ENCODE peak calls at places on chromosomes 4 and X, in seven cellular contexts. L is T-helper 1 cell; W is non-pigmented ciliary epithelial cell; I is activated naive CD4-positive, alpha-beta T cell treated with anti-CD3 and anti-CD28 coated beads for 36 hours; X is germinal center; B is NCI-H2029; E is GM18507. Y is an unnamed sample.

GRCh38 chr4:8771666-8772065 is 100.0 kb downstream of the HMX1 start:
- DNase-seq in L (no peak), W (no peak), I (no peak), X (no peak), B (no peak), E (no peak), Y (no peak)

GRCh38 chrX:134566506-134566905 is 91.8 kb downstream of the PLAC1 start:
- DNase-seq in L (no peak), W (no peak), I (no peak), X (no peak), B (no peak), E (no peak), Y (no peak)

GRCh38 chrX:29431895-29432294 is 783.5 kb upstream of the MAGEB2 start:
- DNase-seq in L (no peak), W (peak; percentile 4), I (no peak), X (no peak), B (no peak), E (no peak), Y (peak; percentile 1)

GRCh38 chrX:114841051-114841450 is 176.4 kb downstream of the IL13RA2 start:
- DNase-seq in L (no peak), W (peak; percentile 9), I (no peak), X (no peak), B (no peak), E (no peak), Y (peak; percentile 4)

GRCh38 chr4:76748649-76749048 is 149.3 kb downstream of the SOWAHB start:
- DNase-seq in L (peak; percentile 7), W (no peak), I (peak; percentile 68), X (peak; percentile 36), B (peak; percentile 48), E (no peak), Y (peak; percentile 49)

GRCh38 chr4:124803641-124804040 is 91.1 kb upstream of the ANKRD50 start:
- DNase-seq in L (no peak), W (no peak), I (no peak), X (no peak), B (no peak), E (no peak), Y (peak; percentile 94)

GRCh38 chrX:1239681-1240142 is 27.3 kb upstream of the CRLF2 start:
- DNase-seq in L (no peak), W (no peak), I (peak; percentile 31), X (peak; percentile 48), B (no peak), E (no peak), Y (no peak)

GRCh38 chrX:132737743-132738142 is 220.7 kb downstream of the HS6ST2 start:
- DNase-seq in L (peak; percentile 85), W (no peak), I (peak; percentile 72), X (no peak), B (no peak), E (no peak), Y (peak; percentile 65)

GRCh38 chrX:153876112-153876491 is 9.9 kb downstream of the L1CAM start:
- DNase-seq in L (no peak), W (no peak), I (no peak), X (no peak), B (no peak), E (no peak), Y (no peak)

GRCh38 chr4:48073567-48074103 is 57.1 kb downstream of the NIPAL1 start:
- DNase-seq in L (no peak), W (no peak), I (no peak), X (no peak), B (no peak), E (no peak), Y (no peak)

GRCh38 chr4:15765306-15765705 is 12.8 kb upstream of the CD38 start:
- DNase-seq in L (no peak), W (no peak), I (peak; percentile 25), X (no peak), B (no peak), E (no peak), Y (no peak)

GRCh38 chr4:188783160-188783559 is 643.9 kb downstream of the TRIML1 start:
- DNase-seq in L (no peak), W (no peak), I (no peak), X (no peak), B (no peak), E (no peak), Y (no peak)

GRCh38 chr4:145278341-145279121 is 98.1 kb upstream of the OTUD4 start:
- DNase-seq in L (no peak), W (peak; percentile 34), I (no peak), X (no peak), B (no peak), E (no peak), Y (peak; percentile 70)

GRCh38 chr4:152591361-152591760 is 55.5 kb upstream of the FBXW7 start:
- DNase-seq in L (peak; percentile 8), W (no peak), I (peak; percentile 41), X (peak; percentile 23), B (peak; percentile 82), E (no peak), Y (peak; percentile 65)

GRCh38 chr4:1337376-1337831 is 9.6 kb upstream of the UVSSA start:
- DNase-seq in L (peak; percentile 33), W (no peak), I (peak; percentile 84), X (no peak), B (no peak), E (no peak), Y (no peak)

Y was measured in bronchial epithelial cell.